ENCODE peak calls at places on chromosomes 3 and 15, in eight cellular contexts. One of them, this sample, is unnamed.
A peak's percentile ranks its signal among the peaks of the same experiment; 100 is the strongest.

GRCh38 chr3:62622553-62623174 is 249.3 kb upstream of the FEZF2 start:
- DNase-seq in A549: peak; percentile 12
- DNase-seq in IMR-90: peak; percentile 61
- DNase-seq in upper lobe of right lung: no peak
- DNase-seq in keratinocyte: no peak
- DNase-seq in Peyer's patch: no peak
- DNase-seq in cardiac muscle cell: peak; percentile 70
- DNase-seq in CD8-positive, alpha-beta T cell: no peak
- DNase-seq in this sample: peak; percentile 44

GRCh38 chr15:53675832-53676231 is 83.6 kb downstream of the WDR72 start:
- DNase-seq in A549: no peak
- DNase-seq in Peyer's patch: no peak
- DNase-seq in cardiac muscle cell: no peak
- DNase-seq in keratinocyte: no peak
- DNase-seq in CD8-positive, alpha-beta T cell: no peak
- DNase-seq in upper lobe of right lung: no peak
- DNase-seq in IMR-90: no peak
- DNase-seq in this sample: no peak

GRCh38 chr15:45535486-45536042 is 13.0 kb upstream of the SLC30A4 start:
- DNase-seq in keratinocyte: no peak
- DNase-seq in upper lobe of right lung: no peak
- DNase-seq in CD8-positive, alpha-beta T cell: no peak
- DNase-seq in cardiac muscle cell: no peak
- DNase-seq in IMR-90: no peak
- DNase-seq in A549: no peak
- DNase-seq in Peyer's patch: no peak
- DNase-seq in this sample: no peak

GRCh38 chr15:66619152-66619903 is 53.5 kb upstream of the LCTL start:
- DNase-seq in keratinocyte: no peak
- DNase-seq in CD8-positive, alpha-beta T cell: peak; percentile 22
- DNase-seq in Peyer's patch: peak; percentile 50
- DNase-seq in cardiac muscle cell: peak; percentile 88
- DNase-seq in IMR-90: peak; percentile 68
- DNase-seq in A549: peak; percentile 92
- DNase-seq in upper lobe of right lung: peak; percentile 86
- DNase-seq in this sample: peak; percentile 84

GRCh38 chr15:52050416-52050815 is 31.4 kb downstream of the MAPK6 start:
- DNase-seq in keratinocyte: peak; percentile 64
- DNase-seq in A549: no peak
- DNase-seq in cardiac muscle cell: no peak
- DNase-seq in CD8-positive, alpha-beta T cell: no peak
- DNase-seq in upper lobe of right lung: no peak
- DNase-seq in IMR-90: peak; percentile 77
- DNase-seq in Peyer's patch: no peak
- DNase-seq in this sample: no peak

GRCh38 chr3:10358309-10358980 is 37.5 kb upstream of the SEC13 start:
- DNase-seq in Peyer's patch: no peak
- DNase-seq in CD8-positive, alpha-beta T cell: no peak
- DNase-seq in cardiac muscle cell: no peak
- DNase-seq in A549: no peak
- DNase-seq in keratinocyte: no peak
- DNase-seq in upper lobe of right lung: no peak
- DNase-seq in IMR-90: no peak
- DNase-seq in this sample: no peak

GRCh38 chr3:1087066-1087555 is 5.7 kb upstream of the CNTN6 start:
- DNase-seq in keratinocyte: peak; percentile 25
- DNase-seq in upper lobe of right lung: peak; percentile 74
- DNase-seq in IMR-90: peak; percentile 52
- DNase-seq in A549: no peak
- DNase-seq in cardiac muscle cell: peak; percentile 23
- DNase-seq in CD8-positive, alpha-beta T cell: no peak
- DNase-seq in Peyer's patch: no peak
- DNase-seq in this sample: no peak

GRCh38 chr15:82663186-82663600 is 16.0 kb upstream of the CPEB1 start:
- DNase-seq in keratinocyte: peak; percentile 11
- DNase-seq in upper lobe of right lung: no peak
- DNase-seq in CD8-positive, alpha-beta T cell: peak; percentile 51
- DNase-seq in Peyer's patch: no peak
- DNase-seq in IMR-90: peak; percentile 31
- DNase-seq in A549: peak; percentile 40
- DNase-seq in cardiac muscle cell: peak; percentile 90
- DNase-seq in this sample: peak; percentile 80

GRCh38 chr15:74336061-74337005 is 31.1 kb downstream of the CYP11A1 start:
- DNase-seq in Peyer's patch: no peak
- DNase-seq in CD8-positive, alpha-beta T cell: no peak
- DNase-seq in cardiac muscle cell: no peak
- DNase-seq in upper lobe of right lung: peak; percentile 31
- DNase-seq in keratinocyte: no peak
- DNase-seq in A549: no peak
- DNase-seq in IMR-90: peak; percentile 37
- DNase-seq in this sample: no peak

GRCh38 chr3:195542261-195542660 is 864 bp downstream of the PPP1R2 start:
- DNase-seq in upper lobe of right lung: no peak
- DNase-seq in CD8-positive, alpha-beta T cell: no peak
- DNase-seq in cardiac muscle cell: no peak
- DNase-seq in A549: no peak
- DNase-seq in IMR-90: no peak
- DNase-seq in Peyer's patch: no peak
- DNase-seq in keratinocyte: no peak
- DNase-seq in this sample: no peak

GRCh38 chr3:16842710-16843270 is 42.0 kb upstream of the PLCL2 start:
- DNase-seq in Peyer's patch: no peak
- DNase-seq in cardiac muscle cell: no peak
- DNase-seq in upper lobe of right lung: no peak
- DNase-seq in A549: no peak
- DNase-seq in IMR-90: no peak
- DNase-seq in CD8-positive, alpha-beta T cell: no peak
- DNase-seq in keratinocyte: no peak
- DNase-seq in this sample: no peak

GRCh38 chr3:62211675-62212429 is 161.5 kb downstream of the FEZF2 start:
- DNase-seq in keratinocyte: no peak
- DNase-seq in cardiac muscle cell: no peak
- DNase-seq in A549: peak; percentile 3
- DNase-seq in CD8-positive, alpha-beta T cell: no peak
- DNase-seq in IMR-90: no peak
- DNase-seq in Peyer's patch: no peak
- DNase-seq in upper lobe of right lung: no peak
- DNase-seq in this sample: no peak

GRCh38 chr3:100463646-100464155 is 28.7 kb upstream of the TMEM45A start:
- DNase-seq in Peyer's patch: no peak
- DNase-seq in cardiac muscle cell: no peak
- DNase-seq in A549: no peak
- DNase-seq in IMR-90: no peak
- DNase-seq in keratinocyte: no peak
- DNase-seq in upper lobe of right lung: no peak
- DNase-seq in CD8-positive, alpha-beta T cell: no peak
- DNase-seq in this sample: no peak

GRCh38 chr3:100467133-100467532 is 25.3 kb upstream of the TMEM45A start:
- DNase-seq in cardiac muscle cell: no peak
- DNase-seq in IMR-90: no peak
- DNase-seq in upper lobe of right lung: no peak
- DNase-seq in A549: no peak
- DNase-seq in keratinocyte: no peak
- DNase-seq in CD8-positive, alpha-beta T cell: no peak
- DNase-seq in Peyer's patch: no peak
- DNase-seq in this sample: no peak

GRCh38 chr3:100458814-100459213 is 33.6 kb upstream of the TMEM45A start:
- DNase-seq in cardiac muscle cell: no peak
- DNase-seq in Peyer's patch: no peak
- DNase-seq in keratinocyte: no peak
- DNase-seq in CD8-positive, alpha-beta T cell: no peak
- DNase-seq in upper lobe of right lung: no peak
- DNase-seq in IMR-90: no peak
- DNase-seq in A549: no peak
- DNase-seq in this sample: no peak

GRCh38 chr3:100465871-100466777 is 26.3 kb upstream of the TMEM45A start:
- DNase-seq in A549: no peak
- DNase-seq in IMR-90: no peak
- DNase-seq in Peyer's patch: no peak
- DNase-seq in cardiac muscle cell: no peak
- DNase-seq in keratinocyte: no peak
- DNase-seq in CD8-positive, alpha-beta T cell: no peak
- DNase-seq in upper lobe of right lung: no peak
- DNase-seq in this sample: no peak

DNA sequence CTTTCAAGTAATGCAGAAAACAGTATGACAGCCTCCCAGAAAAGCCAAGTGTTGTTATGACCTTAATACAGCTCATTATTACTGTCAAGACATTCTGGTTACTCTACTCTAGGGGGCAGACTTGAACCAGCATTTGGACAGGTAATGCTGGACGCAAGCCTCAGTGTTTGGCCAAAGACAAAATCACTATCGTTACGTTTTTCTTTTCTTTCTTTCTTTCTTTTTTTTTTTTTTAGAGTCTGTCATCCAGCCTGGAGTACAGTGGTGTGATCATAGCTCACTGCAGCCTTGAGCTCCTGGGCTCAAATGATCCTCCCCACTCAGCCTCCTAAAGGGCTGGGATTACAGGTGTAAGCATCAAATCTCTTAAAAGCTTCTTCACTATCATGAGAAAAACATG is 29.4 kb upstream of the TMEM45A start:
- DNase-seq in IMR-90: peak; percentile 78
- DNase-seq in keratinocyte: peak; percentile 30
- DNase-seq in CD8-positive, alpha-beta T cell: no peak
- DNase-seq in Peyer's patch: no peak
- DNase-seq in upper lobe of right lung: no peak
- DNase-seq in A549: peak; percentile 53
- DNase-seq in cardiac muscle cell: peak; percentile 70
- DNase-seq in this sample: no peak
- TF ChIP-seq CTCF in IMR-90: peak; percentile 92
- TF ChIP-seq CTCF in keratinocyte: peak; percentile 72
- TF ChIP-seq CTCF in CD8-positive, alpha-beta T cell: peak; percentile 44
- TF ChIP-seq CTCF in Peyer's patch: peak; percentile 58
- TF ChIP-seq CTCF in upper lobe of right lung: peak; percentile 76
- TF ChIP-seq CTCF in A549: peak; percentile 92
- TF ChIP-seq CTCF in cardiac muscle cell: peak; percentile 73
- TF ChIP-seq CTCF in this sample: peak; percentile 74

DNA sequence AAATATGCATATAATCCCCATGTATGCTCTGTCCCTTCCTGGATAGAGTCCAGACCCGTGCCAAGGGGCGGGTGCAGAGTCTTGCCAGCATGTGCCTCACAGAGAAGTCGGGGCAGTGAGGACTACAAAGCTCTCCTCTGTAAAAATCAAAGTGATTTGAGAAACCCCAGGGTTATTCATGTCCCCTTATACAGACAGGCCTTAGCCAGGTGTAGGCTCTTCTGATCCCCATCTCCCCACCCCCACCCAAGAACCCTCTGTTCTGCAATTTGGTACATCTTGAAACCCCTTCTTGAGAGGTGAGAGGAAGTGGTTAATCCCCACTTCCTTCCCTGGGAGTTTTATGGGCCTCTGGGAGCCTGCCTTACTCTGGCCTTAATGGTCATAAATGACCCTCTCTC is 24.7 kb downstream of the TRIM71 start:
- DNase-seq in upper lobe of right lung: peak; percentile 56
- DNase-seq in CD8-positive, alpha-beta T cell: no peak
- DNase-seq in A549: no peak
- DNase-seq in IMR-90: no peak
- DNase-seq in cardiac muscle cell: no peak
- DNase-seq in keratinocyte: no peak
- DNase-seq in Peyer's patch: no peak
- DNase-seq in this sample: no peak
- H3K4me1 ChIP-seq in upper lobe of right lung: no peaks in the 10 kb centered on the region
- H3K4me1 ChIP-seq in CD8-positive, alpha-beta T cell: no peaks in the 10 kb centered on the region
- H3K4me1 ChIP-seq in A549: peaks cover 17% of the 10 kb centered on the region
- H3K4me1 ChIP-seq in IMR-90: no peaks in the 10 kb centered on the region
- H3K4me1 ChIP-seq in cardiac muscle cell: peaks cover 35% of the 10 kb centered on the region
- H3K4me1 ChIP-seq in keratinocyte: no peaks in the 10 kb centered on the region
- H3K4me1 ChIP-seq in Peyer's patch: no peaks in the 10 kb centered on the region
- H3K4me1 ChIP-seq in this sample: peaks cover 81% of the 10 kb centered on the region

GRCh38 chr3:3636815-3637214 is 162.4 kb upstream of the LRRN1 start:
- DNase-seq in keratinocyte: peak; percentile 23
- DNase-seq in A549: no peak
- DNase-seq in upper lobe of right lung: no peak
- DNase-seq in Peyer's patch: no peak
- DNase-seq in IMR-90: no peak
- DNase-seq in cardiac muscle cell: no peak
- DNase-seq in CD8-positive, alpha-beta T cell: no peak
- DNase-seq in this sample: peak; percentile 50
- H3K4me3 ChIP-seq in keratinocyte: no peak overlapping the region
- H3K4me3 ChIP-seq in A549: no peak overlapping the region
- H3K4me3 ChIP-seq in upper lobe of right lung: no peak overlapping the region
- H3K4me3 ChIP-seq in Peyer's patch: no peak overlapping the region
- H3K4me3 ChIP-seq in IMR-90: no peak overlapping the region
- H3K4me3 ChIP-seq in cardiac muscle cell: no peak overlapping the region
- H3K4me3 ChIP-seq in CD8-positive, alpha-beta T cell: no peak overlapping the region
- H3K4me3 ChIP-seq in this sample: no peak overlapping the region

GRCh38 chr3:25589104-25589782 is 75.5 kb downstream of the TOP2B start:
- DNase-seq in CD8-positive, alpha-beta T cell: no peak
- DNase-seq in IMR-90: no peak
- DNase-seq in upper lobe of right lung: no peak
- DNase-seq in cardiac muscle cell: no peak
- DNase-seq in keratinocyte: no peak
- DNase-seq in Peyer's patch: no peak
- DNase-seq in A549: no peak
- DNase-seq in this sample: no peak

GRCh38 chr3:25594007-25594502 is 70.7 kb downstream of the TOP2B start:
- DNase-seq in A549: no peak
- DNase-seq in IMR-90: peak; percentile 88
- DNase-seq in keratinocyte: peak; percentile 38
- DNase-seq in CD8-positive, alpha-beta T cell: no peak
- DNase-seq in Peyer's patch: no peak
- DNase-seq in cardiac muscle cell: peak; percentile 56
- DNase-seq in upper lobe of right lung: no peak
- DNase-seq in this sample: no peak

GRCh38 chr3:25589783-25590258 is 74.9 kb downstream of the TOP2B start:
- DNase-seq in IMR-90: no peak
- DNase-seq in A549: no peak
- DNase-seq in keratinocyte: no peak
- DNase-seq in cardiac muscle cell: peak; percentile 73
- DNase-seq in CD8-positive, alpha-beta T cell: no peak
- DNase-seq in Peyer's patch: no peak
- DNase-seq in upper lobe of right lung: no peak
- DNase-seq in this sample: no peak

GRCh38 chr3:25588441-25589103 is 76.1 kb downstream of the TOP2B start:
- DNase-seq in Peyer's patch: no peak
- DNase-seq in cardiac muscle cell: no peak
- DNase-seq in upper lobe of right lung: no peak
- DNase-seq in keratinocyte: no peak
- DNase-seq in A549: no peak
- DNase-seq in IMR-90: peak; percentile 13
- DNase-seq in CD8-positive, alpha-beta T cell: no peak
- DNase-seq in this sample: no peak

GRCh38 chr3:25592510-25592968 is 72.2 kb downstream of the TOP2B start:
- DNase-seq in IMR-90: peak; percentile 78
- DNase-seq in CD8-positive, alpha-beta T cell: no peak
- DNase-seq in keratinocyte: no peak
- DNase-seq in upper lobe of right lung: no peak
- DNase-seq in Peyer's patch: no peak
- DNase-seq in A549: peak; percentile 46
- DNase-seq in cardiac muscle cell: peak; percentile 70
- DNase-seq in this sample: peak; percentile 58
- TF ChIP-seq CTCF in IMR-90: peak; percentile 51
- TF ChIP-seq CTCF in CD8-positive, alpha-beta T cell: no peak
- TF ChIP-seq CTCF in keratinocyte: peak; percentile 31
- TF ChIP-seq CTCF in upper lobe of right lung: peak; percentile 34
- TF ChIP-seq CTCF in Peyer's patch: no peak
- TF ChIP-seq CTCF in A549: peak; percentile 48
- TF ChIP-seq CTCF in cardiac muscle cell: peak; percentile 56
- TF ChIP-seq CTCF in this sample: peak; percentile 57

This sample was measured in Caco-2.